ENCODE peak calls at places on chromosomes 12 and 14, in eight cellular contexts. X, W, P, C, Z, K, B and Q are unnamed samples.

GRCh38 chr14:35964736-35965135 is 138.6 kb downstream of the BRMS1L start:
- DNase-seq in X (no peak), W (no peak), P (no peak), C (no peak), Z (no peak), K (no peak), B (no peak), Q (no peak)

GRCh38 chr12:94042321-94042720 is 106.1 kb upstream of the PLXNC1 start:
- DNase-seq in X (no peak), W (no peak), P (no peak), C (no peak), Z (no peak), K (no peak), B (no peak), Q (no peak)

GRCh38 chr12:93803408-93803807 is 126.2 kb downstream of the CRADD start:
- DNase-seq in X (no peak), W (peak; percentile 73), P (no peak), C (no peak), Z (no peak), K (no peak), B (peak; percentile 75), Q (no peak)

GRCh38 chr12:1836854-1837411 is 16.6 kb downstream of the LRTM2 start:
- DNase-seq in X (no peak), W (no peak), P (peak; percentile 52), C (no peak), Z (no peak), K (peak; percentile 67), B (no peak), Q (no peak)

GRCh38 chr14:61103541-61104339 is 122.7 kb downstream of the SLC38A6 start:
- DNase-seq in X (no peak), W (peak; percentile 99), P (no peak), C (no peak), Z (peak; percentile 95), K (no peak), B (peak; percentile 89), Q (peak; percentile 64)

GRCh38 chr14:65776193-65776592 is 363.7 kb downstream of the FUT8 start:
- DNase-seq in X (no peak), W (no peak), P (no peak), C (no peak), Z (no peak), K (no peak), B (no peak), Q (no peak)

GRCh38 chr12:52335598-52336262 is 14.5 kb upstream of the KRT83 start:
- DNase-seq in X (no peak), W (no peak), P (no peak), C (no peak), Z (no peak), K (no peak), B (no peak), Q (no peak)

GRCh38 chr12:94575645-94576393 is 74.5 kb downstream of the TMCC3 start:
- DNase-seq in X (no peak), W (no peak), P (no peak), C (no peak), Z (no peak), K (no peak), B (no peak), Q (no peak)

GRCh38 chr12:25730489-25731349 is 177.6 kb upstream of the LMNTD1 start:
- DNase-seq in X (no peak), W (no peak), P (no peak), C (no peak), Z (no peak), K (no peak), B (no peak), Q (no peak)